ENCODE peak calls at places on chromosomes 7 and 10, in five cellular contexts. One of them, this sample, is unnamed.

GRCh38 chr7:130838738-130839137 is 104.7 kb upstream of the KLF14 start:
- DNase-seq in right cardiac atrium: no peak
- DNase-seq in sigmoid colon: no peak
- DNase-seq in AG04450: peak; percentile 89
- DNase-seq in trophoblast cell: peak; percentile 88
- DNase-seq in this sample: no peak

GRCh38 chr7:101163281-101164070 is 1.9 kb downstream of the VGF start:
- DNase-seq in sigmoid colon: no peak
- DNase-seq in trophoblast cell: peak; percentile 41
- DNase-seq in right cardiac atrium: no peak
- DNase-seq in AG04450: no peak
- DNase-seq in this sample: no peak

GRCh38 chr7:122303522-122303970 is 1.0 kb downstream of the FEZF1 start:
- DNase-seq in AG04450: no peak
- DNase-seq in right cardiac atrium: no peak
- DNase-seq in sigmoid colon: no peak
- DNase-seq in trophoblast cell: peak; percentile 9
- DNase-seq in this sample: no peak

GRCh38 chr10:21308018-21308417 is 217.5 kb downstream of the SKIDA1 start:
- DNase-seq in AG04450: no peak
- DNase-seq in sigmoid colon: no peak
- DNase-seq in right cardiac atrium: no peak
- DNase-seq in trophoblast cell: no peak
- DNase-seq in this sample: no peak

GRCh38 chr10:77602231-77602912 is 35.2 kb downstream of the KCNMA1 start:
- DNase-seq in sigmoid colon: peak; percentile 52
- DNase-seq in trophoblast cell: no peak
- DNase-seq in AG04450: peak; percentile 69
- DNase-seq in right cardiac atrium: no peak
- DNase-seq in this sample: no peak

GRCh38 chr7:24419070-24419469 is 135.1 kb downstream of the NPY start:
- DNase-seq in trophoblast cell: peak; percentile 5
- DNase-seq in right cardiac atrium: no peak
- DNase-seq in AG04450: no peak
- DNase-seq in sigmoid colon: no peak
- DNase-seq in this sample: peak; percentile 11

GRCh38 chr10:80529604-80530003 is 8.1 kb upstream of the SH2D4B start:
- DNase-seq in right cardiac atrium: no peak
- DNase-seq in trophoblast cell: no peak
- DNase-seq in AG04450: no peak
- DNase-seq in sigmoid colon: no peak
- DNase-seq in this sample: no peak

GRCh38 chr7:38628630-38629385 is 2.4 kb downstream of the AMPH start:
- DNase-seq in trophoblast cell: peak; percentile 67
- DNase-seq in right cardiac atrium: no peak
- DNase-seq in sigmoid colon: no peak
- DNase-seq in AG04450: peak; percentile 50
- DNase-seq in this sample: no peak

GRCh38 chr10:5450605-5451384 is 38.4 kb downstream of the NET1 start:
- DNase-seq in sigmoid colon: no peak
- DNase-seq in trophoblast cell: peak; percentile 69
- DNase-seq in AG04450: no peak
- DNase-seq in right cardiac atrium: no peak
- DNase-seq in this sample: no peak

GRCh38 chr7:42689626-42690025 is 222.2 kb downstream of the C7orf25 start:
- DNase-seq in right cardiac atrium: no peak
- DNase-seq in AG04450: no peak
- DNase-seq in sigmoid colon: no peak
- DNase-seq in trophoblast cell: peak; percentile 41
- DNase-seq in this sample: no peak

GRCh38 chr10:127013251-127013656 is 108.0 kb downstream of the DOCK1 start:
- DNase-seq in sigmoid colon: no peak
- DNase-seq in AG04450: no peak
- DNase-seq in right cardiac atrium: peak; percentile 49
- DNase-seq in trophoblast cell: no peak
- DNase-seq in this sample: no peak

GRCh38 chr7:29254663-29255062 is 60.1 kb downstream of the CHN2 start:
- DNase-seq in sigmoid colon: no peak
- DNase-seq in right cardiac atrium: no peak
- DNase-seq in AG04450: no peak
- DNase-seq in trophoblast cell: peak; percentile 54
- DNase-seq in this sample: no peak

GRCh38 chr10:1411451-1411850 is 325.9 kb downstream of the ADARB2 start:
- DNase-seq in sigmoid colon: no peak
- DNase-seq in right cardiac atrium: no peak
- DNase-seq in AG04450: no peak
- DNase-seq in trophoblast cell: no peak
- DNase-seq in this sample: no peak

GRCh38 chr10:70461397-70462348 is 16.9 kb upstream of the PALD1 start:
- DNase-seq in sigmoid colon: peak; percentile 80
- DNase-seq in trophoblast cell: peak; percentile 67
- DNase-seq in AG04450: peak; percentile 8
- DNase-seq in right cardiac atrium: peak; percentile 86
- DNase-seq in this sample: peak; percentile 46

GRCh38 chr7:75729851-75730274 is 8.9 kb downstream of the HIP1 start:
- DNase-seq in right cardiac atrium: no peak
- DNase-seq in sigmoid colon: no peak
- DNase-seq in trophoblast cell: peak; percentile 71
- DNase-seq in AG04450: no peak
- DNase-seq in this sample: no peak

GRCh38 chr7:78786055-78786454 is 667.4 kb downstream of the MAGI2 start:
- DNase-seq in right cardiac atrium: no peak
- DNase-seq in sigmoid colon: no peak
- DNase-seq in trophoblast cell: no peak
- DNase-seq in AG04450: no peak
- DNase-seq in this sample: no peak

GRCh38 chr10:37975407-37975991 is 948 bp downstream of the ZNF25 start:
- DNase-seq in AG04450: no peak
- DNase-seq in sigmoid colon: no peak
- DNase-seq in trophoblast cell: no peak
- DNase-seq in right cardiac atrium: no peak
- DNase-seq in this sample: no peak

GRCh38 chr7:115293628-115294236 is 371.8 kb downstream of the MDFIC start:
- DNase-seq in trophoblast cell: peak; percentile 6
- DNase-seq in right cardiac atrium: no peak
- DNase-seq in AG04450: no peak
- DNase-seq in sigmoid colon: no peak
- DNase-seq in this sample: no peak

GRCh38 chr10:119205926-119206602 is 1.3 kb upstream of the GRK5 start:
- DNase-seq in sigmoid colon: peak; percentile 87
- DNase-seq in AG04450: no peak
- DNase-seq in right cardiac atrium: peak; percentile 94
- DNase-seq in trophoblast cell: no peak
- DNase-seq in this sample: peak; percentile 50

GRCh38 chr10:1162481-1163203 is 106.5 kb downstream of the WDR37 start:
- DNase-seq in AG04450: no peak
- DNase-seq in right cardiac atrium: no peak
- DNase-seq in sigmoid colon: peak; percentile 48
- DNase-seq in trophoblast cell: no peak
- DNase-seq in this sample: no peak

GRCh38 chr7:127858091-127858914 is 172.9 kb downstream of the LRRC4 start:
- DNase-seq in AG04450: no peak
- DNase-seq in trophoblast cell: no peak
- DNase-seq in right cardiac atrium: peak; percentile 49
- DNase-seq in sigmoid colon: peak; percentile 78
- DNase-seq in this sample: no peak
- H3K27ac ChIP-seq in AG04450: no peak overlapping the region
- H3K27ac ChIP-seq in trophoblast cell: no peak overlapping the region
- H3K27ac ChIP-seq in right cardiac atrium: no peak overlapping the region
- H3K27ac ChIP-seq in sigmoid colon: peak overlapping the region; percentile 57
- H3K27ac ChIP-seq in this sample: no peak overlapping the region

GRCh38 chr7:5349437-5350173 is 66.9 kb downstream of the SLC29A4 start:
- DNase-seq in right cardiac atrium: no peak
- DNase-seq in sigmoid colon: no peak
- DNase-seq in trophoblast cell: no peak
- DNase-seq in AG04450: no peak
- DNase-seq in this sample: no peak
- H3K27me3 ChIP-seq in right cardiac atrium: no peaks in the 10 kb centered on the region
- H3K27me3 ChIP-seq in sigmoid colon: no peaks in the 10 kb centered on the region
- H3K27me3 ChIP-seq in trophoblast cell: no peaks in the 10 kb centered on the region
- H3K27me3 ChIP-seq in AG04450: no peaks in the 10 kb centered on the region
- H3K27me3 ChIP-seq in this sample: no peaks in the 10 kb centered on the region

DNA sequence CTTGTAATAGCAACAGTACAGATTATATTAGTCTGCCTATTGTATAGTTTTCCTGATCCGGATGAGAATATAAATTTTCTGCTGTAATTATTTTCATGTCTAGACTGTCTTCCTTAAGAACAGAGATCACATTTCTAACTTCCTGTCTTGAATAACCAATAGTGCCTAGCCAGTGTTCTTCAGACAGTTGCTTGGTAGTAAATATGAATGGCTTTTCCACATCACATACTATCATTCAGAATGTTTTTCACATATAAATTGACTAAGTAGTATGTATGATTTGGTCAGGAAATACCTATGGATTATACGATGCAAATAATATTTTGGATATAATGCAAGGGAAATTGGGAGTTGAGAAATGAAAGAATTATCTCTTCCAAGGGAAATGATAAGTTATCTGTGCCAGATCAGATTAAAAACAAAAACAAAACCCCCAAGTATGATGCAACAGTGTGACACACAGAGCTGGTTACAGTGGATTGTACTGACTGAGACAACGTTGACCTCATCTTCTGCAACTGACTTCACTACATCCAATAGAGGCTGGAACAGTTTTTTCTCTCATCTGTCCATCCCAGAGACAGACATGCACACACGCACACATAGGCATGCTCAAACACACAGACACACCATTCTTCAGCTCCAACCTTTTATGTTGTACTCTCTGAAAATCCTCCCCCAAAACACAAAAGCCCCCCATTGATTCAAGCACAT is 16.4 kb downstream of the ITGA8 start:
- DNase-seq in right cardiac atrium: no peak
- DNase-seq in AG04450: no peak
- DNase-seq in trophoblast cell: no peak
- DNase-seq in sigmoid colon: no peak
- DNase-seq in this sample: no peak
- H3K27ac ChIP-seq in right cardiac atrium: no peak overlapping the region
- H3K27ac ChIP-seq in AG04450: no peak overlapping the region
- H3K27ac ChIP-seq in trophoblast cell: no peak overlapping the region
- H3K27ac ChIP-seq in sigmoid colon: no peak overlapping the region
- H3K27ac ChIP-seq in this sample: no peak overlapping the region

GRCh38 chr10:71522438-71523144 is 125.9 kb downstream of the CDH23 start:
- DNase-seq in sigmoid colon: no peak
- DNase-seq in right cardiac atrium: peak; percentile 11
- DNase-seq in trophoblast cell: peak; percentile 15
- DNase-seq in AG04450: no peak
- DNase-seq in this sample: no peak
- H3K27me3 ChIP-seq in sigmoid colon: peaks cover 4% of the 10 kb centered on the region
- H3K27me3 ChIP-seq in right cardiac atrium: no peaks in the 10 kb centered on the region
- H3K27me3 ChIP-seq in trophoblast cell: no peaks in the 10 kb centered on the region
- H3K27me3 ChIP-seq in AG04450: peaks cover 29% of the 10 kb centered on the region
- H3K27me3 ChIP-seq in this sample: no peaks in the 10 kb centered on the region

GRCh38 chr10:6592080-6592479 is 12.0 kb upstream of the PRKCQ start:
- DNase-seq in AG04450: no peak
- DNase-seq in right cardiac atrium: no peak
- DNase-seq in sigmoid colon: no peak
- DNase-seq in trophoblast cell: no peak
- DNase-seq in this sample: no peak
- H3K27ac ChIP-seq in AG04450: no peak overlapping the region
- H3K27ac ChIP-seq in right cardiac atrium: no peak overlapping the region
- H3K27ac ChIP-seq in sigmoid colon: no peak overlapping the region
- H3K27ac ChIP-seq in trophoblast cell: no peak overlapping the region
- H3K27ac ChIP-seq in this sample: no peak overlapping the region

This sample was measured in tibial nerve.